ENCODE peak calls at places on chromosomes 13 and 19, in eight cellular contexts. X, J, B, Q, Z, K, D and R are unnamed samples.

GRCh38 chr19:17538684-17539287 is 16.7 kb upstream of the COLGALT1 start:
- DNase-seq in X (no peak), J (no peak), B (no peak), Q (no peak), Z (peak; percentile 48), K (no peak), D (no peak), R (peak; percentile 56)

GRCh38 chr19:46392252-46392801 is 21.0 kb downstream of the CCDC8 start:
- DNase-seq in X (no peak), J (no peak), B (peak; percentile 66), Q (peak; percentile 63), Z (no peak), K (no peak), D (no peak), R (no peak)

GRCh38 chr13:50072676-50073075 is 57.4 kb downstream of the KCNRG start:
- DNase-seq in X (no peak), J (no peak), B (no peak), Q (no peak), Z (no peak), K (no peak), D (peak; percentile 44), R (no peak)

GRCh38 chr13:44003481-44003880 is 123.8 kb downstream of the LACC1 start:
- DNase-seq in X (no peak), J (no peak), B (no peak), Q (no peak), Z (no peak), K (no peak), D (no peak), R (no peak)

GRCh38 chr13:51923983-51924539 is 62.3 kb downstream of the CCDC70 start:
- DNase-seq in X (no peak), J (no peak), B (no peak), Q (no peak), Z (no peak), K (peak; percentile 44), D (no peak), R (no peak)

GRCh38 chr19:50478901-50479715 is 2.5 kb upstream of the GARIN5A start:
- DNase-seq in X (peak; percentile 25), J (no peak), B (peak; percentile 63), Q (peak; percentile 44), Z (no peak), K (peak; percentile 81), D (peak; percentile 32), R (no peak)

GRCh38 chr13:50392977-50393376 is 377.7 kb downstream of the KCNRG start:
- DNase-seq in X (no peak), J (no peak), B (no peak), Q (no peak), Z (no peak), K (no peak), D (no peak), R (no peak)

GRCh38 chr19:46963093-46963734 is 56.4 kb upstream of the NPAS1 start:
- DNase-seq in X (peak; percentile 96), J (no peak), B (no peak), Q (peak; percentile 94), Z (no peak), K (no peak), D (peak; percentile 91), R (no peak)

GRCh38 chr13:73231456-73231855 is 172.7 kb downstream of the KLF5 start:
- DNase-seq in X (no peak), J (no peak), B (no peak), Q (no peak), Z (no peak), K (no peak), D (no peak), R (no peak)

GRCh38 chr13:66835040-66835628 is 395.0 kb downstream of the PCDH9 start:
- DNase-seq in X (peak; percentile 39), J (peak; percentile 85), B (no peak), Q (peak; percentile 18), Z (no peak), K (peak; percentile 24), D (peak; percentile 67), R (no peak)

GRCh38 chr13:96540656-96541055 is 450.7 kb downstream of the HS6ST3 start:
- DNase-seq in X (no peak), J (no peak), B (no peak), Q (no peak), Z (no peak), K (no peak), D (no peak), R (no peak)

GRCh38 chr19:7862413-7862951 is 11.7 kb downstream of the PRR36 start:
- DNase-seq in X (peak; percentile 42), J (peak; percentile 35), B (peak; percentile 88), Q (peak; percentile 34), Z (no peak), K (no peak), D (peak; percentile 55), R (peak; percentile 98)

GRCh38 chr13:39779337-39780270 is 124.1 kb downstream of the COG6 start:
- DNase-seq in X (peak; percentile 62), J (no peak), B (no peak), Q (peak; percentile 36), Z (no peak), K (no peak), D (peak; percentile 40), R (no peak)

GRCh38 chr19:8090932-8091331 is 38.4 kb downstream of the CCL25 start:
- DNase-seq in X (no peak), J (no peak), B (no peak), Q (no peak), Z (no peak), K (no peak), D (no peak), R (no peak)

GRCh38 chr13:45119469-45119989 is 781 bp upstream of the GTF2F2 start:
- DNase-seq in X (peak; percentile 79), J (no peak), B (no peak), Q (peak; percentile 77), Z (peak; percentile 16), K (no peak), D (peak; percentile 73), R (peak; percentile 46)

GRCh38 chr13:110911880-110912279 is 3.0 kb downstream of the ANKRD10 start:
- DNase-seq in X (peak; percentile 41), J (no peak), B (no peak), Q (peak; percentile 25), Z (no peak), K (no peak), D (no peak), R (no peak)

GRCh38 chr13:28796938-28797257 is 23.2 kb upstream of the MTUS2 start:
- DNase-seq in X (no peak), J (no peak), B (no peak), Q (no peak), Z (no peak), K (no peak), D (no peak), R (no peak)

GRCh38 chr13:42836930-42837329 is 55.5 kb downstream of the FAM216B start:
- DNase-seq in X (peak; percentile 18), J (no peak), B (no peak), Q (peak; percentile 51), Z (no peak), K (no peak), D (peak; percentile 73), R (no peak)

GRCh38 chr19:13526552-13526951 is 20.3 kb upstream of the CACNA1A start:
- DNase-seq in X (peak; percentile 1), J (no peak), B (no peak), Q (peak; percentile 18), Z (no peak), K (no peak), D (no peak), R (no peak)

DNA sequence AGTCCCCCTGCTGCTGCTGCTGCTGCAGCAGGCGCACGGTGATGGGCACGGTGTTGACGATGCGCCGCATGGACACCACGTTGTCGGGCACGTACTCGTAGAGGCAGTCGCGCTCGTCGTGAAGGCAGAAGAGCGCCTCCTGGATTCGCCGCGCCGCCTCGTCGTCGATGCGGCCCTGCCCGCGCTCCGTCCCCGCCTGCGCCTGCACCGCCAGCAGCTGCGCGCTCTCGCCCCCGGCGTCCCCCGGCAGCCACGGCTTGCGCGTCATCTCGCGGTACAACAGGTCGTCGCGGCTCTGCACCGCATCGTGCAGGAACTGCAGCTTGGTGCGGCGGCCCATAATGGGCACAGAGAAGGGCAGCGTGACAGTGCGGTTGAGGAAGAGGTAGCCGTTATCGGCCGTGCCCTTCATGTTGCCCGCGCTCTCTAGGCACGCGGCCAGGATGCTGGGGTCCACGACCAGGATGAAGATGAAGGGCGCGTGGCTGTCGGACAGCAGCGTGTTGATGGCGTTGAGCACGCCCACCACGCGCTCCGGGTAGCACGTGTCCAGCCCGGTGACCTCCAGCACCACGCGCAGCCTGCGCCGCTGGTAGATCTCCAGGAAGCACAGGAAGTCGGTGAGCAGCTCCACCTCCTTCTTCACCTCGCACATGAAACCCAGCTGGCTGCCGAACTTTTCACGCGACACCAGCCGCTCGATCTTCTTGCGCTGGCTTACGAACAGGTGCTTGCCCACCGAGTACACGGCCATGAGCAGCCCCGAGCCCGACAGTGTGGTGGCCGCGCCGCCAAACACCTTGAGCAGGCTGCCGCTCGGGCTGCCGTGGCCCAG is 8.1 kb downstream of the NKPD1 start:
- DNase-seq in X (peak; percentile 54), J (peak; percentile 62), B (peak; percentile 77), Q (peak; percentile 40), Z (peak; percentile 36), K (no peak), D (peak; percentile 24), R (peak; percentile 75)
- TF ChIP-seq CTCF in X (no peak), J (no peak), B (peak; percentile 8), Q (no peak), Z (no peak), K (no peak), D (peak; percentile 20), R (peak; percentile 20)

GRCh38 chr13:31901985-31902384 is 129.6 kb upstream of the FRY start:
- DNase-seq in X (no peak), J (no peak), B (no peak), Q (no peak), Z (no peak), K (no peak), D (no peak), R (no peak)
- TF ChIP-seq CTCF in X (no peak), J (no peak), B (no peak), Q (no peak), Z (no peak), K (no peak), D (no peak), R (no peak)

DNA sequence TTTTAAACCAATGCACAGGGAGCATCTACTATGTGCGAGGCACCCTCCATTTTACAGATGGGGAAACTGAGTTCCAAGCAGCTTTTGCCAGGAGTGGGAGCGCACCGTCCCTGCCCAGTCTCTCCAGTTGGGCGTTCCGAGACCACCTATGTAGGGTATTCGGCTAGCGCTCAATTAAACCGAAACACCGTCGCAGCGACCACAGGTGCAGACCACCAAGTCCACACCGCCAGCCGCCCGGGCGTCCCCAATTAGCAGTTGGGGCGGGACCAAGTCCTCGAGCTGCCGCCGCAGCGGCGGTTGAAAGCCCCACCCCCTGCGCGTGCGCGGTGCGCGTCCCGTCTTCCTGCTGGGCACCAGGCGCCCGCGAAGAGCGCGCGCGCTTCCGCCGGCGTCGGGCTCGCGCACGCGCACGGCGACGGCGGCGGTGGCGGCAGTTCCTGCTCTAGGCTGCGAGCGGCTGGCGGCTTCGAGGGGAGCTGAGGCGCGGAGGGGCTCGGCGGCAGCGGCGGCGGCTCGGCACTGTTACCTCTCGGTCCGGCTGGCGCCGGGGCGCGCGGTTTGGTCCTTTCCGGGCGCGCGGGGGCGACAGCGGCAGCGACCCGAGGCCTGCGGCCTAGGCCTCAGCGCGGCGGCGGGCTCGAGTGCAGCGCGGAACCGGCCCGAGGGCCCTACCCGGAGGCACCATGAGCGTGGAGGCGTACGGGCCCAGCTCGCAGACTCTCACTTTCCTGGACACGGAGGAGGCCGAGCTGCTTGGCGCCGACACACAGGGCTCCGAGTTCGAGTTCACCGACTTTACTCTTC is at the start of gene UPF1:
- DNase-seq in X (peak; percentile 88), J (peak; percentile 97), B (peak; percentile 99), Q (peak; percentile 88), Z (peak; percentile 97), K (peak; percentile 82), D (peak; percentile 87), R (peak; percentile 97)
- TF ChIP-seq CTCF in X (no peak), J (no peak), B (peak; percentile 4), Q (peak; percentile 9), Z (no peak), K (peak; percentile 10), D (no peak), R (no peak)

GRCh38 chr19:1584500-1585242 is 8.0 kb downstream of the MBD3 start:
- DNase-seq in X (no peak), J (no peak), B (no peak), Q (no peak), Z (no peak), K (no peak), D (no peak), R (no peak)
- TF ChIP-seq CTCF in X (no peak), J (no peak), B (no peak), Q (no peak), Z (no peak), K (no peak), D (no peak), R (no peak)